ENCODE peak calls at places on chromosome 9, in eight cellular contexts. W is stomach, Q is foreskin fibroblast, A is Calu3, F is spleen, M is dorsolateral prefrontal cortex, R is brain microvascular endothelial cell, J is fibroblast of lung. L is an unnamed sample.

GRCh38 chr9:32502459-32502858 is 23.5 kb downstream of the RIGI start:
- DNase-seq in W (no peak), Q (peak; percentile 63), A (peak; percentile 55), F (no peak), M (no peak), R (peak; percentile 94), J (peak; percentile 89), L (no peak)

GRCh38 chr9:93083592-93084470 is 12.2 kb upstream of the CARD19 start:
- DNase-seq in W (no peak), Q (no peak), A (no peak), F (peak; percentile 53), M (peak; percentile 12), R (no peak), J (no peak), L (no peak)

GRCh38 chr9:38033956-38034355 is 35.1 kb downstream of the SHB start:
- DNase-seq in W (no peak), Q (no peak), A (no peak), F (no peak), M (no peak), R (no peak), J (no peak), L (no peak)

GRCh38 chr9:12794024-12794799 is 19.4 kb downstream of the LURAP1L start:
- DNase-seq in W (no peak), Q (peak; percentile 54), A (no peak), F (no peak), M (no peak), R (no peak), J (no peak), L (no peak)

GRCh38 chr9:95462419-95463121 is 54.2 kb downstream of the PTCH1 start:
- DNase-seq in W (peak; percentile 74), Q (peak; percentile 90), A (no peak), F (peak; percentile 89), M (peak; percentile 81), R (peak; percentile 75), J (peak; percentile 86), L (no peak)

GRCh38 chr9:37035472-37036236 is 1.6 kb upstream of the PAX5 start:
- DNase-seq in W (no peak), Q (no peak), A (no peak), F (peak; percentile 80), M (no peak), R (no peak), J (peak; percentile 2), L (no peak)

GRCh38 chr9:104907278-104907951 is 20.5 kb downstream of the ABCA1 start:
- DNase-seq in W (no peak), Q (peak; percentile 78), A (no peak), F (no peak), M (no peak), R (peak; percentile 52), J (peak; percentile 94), L (no peak)

GRCh38 chr9:106921341-106921899 is 58.5 kb downstream of the ZNF462 start:
- DNase-seq in W (no peak), Q (no peak), A (peak; percentile 36), F (no peak), M (no peak), R (peak; percentile 77), J (peak; percentile 93), L (no peak)

GRCh38 chr9:137367506-137368430 is 55.2 kb downstream of the EXD3 start:
- DNase-seq in W (no peak), Q (no peak), A (no peak), F (peak; percentile 52), M (no peak), R (no peak), J (no peak), L (no peak)

GRCh38 chr9:137029058-137029922 is 1.3 kb upstream of the ABCA2 start:
- DNase-seq in W (peak; percentile 85), Q (peak; percentile 35), A (peak; percentile 79), F (peak; percentile 95), M (peak; percentile 83), R (peak; percentile 49), J (peak; percentile 26), L (peak; percentile 74)

GRCh38 chr9:134698587-134699342 is 57.2 kb downstream of the COL5A1 start:
- DNase-seq in W (peak; percentile 63), Q (peak; percentile 38), A (peak; percentile 60), F (peak; percentile 89), M (peak; percentile 70), R (peak; percentile 30), J (no peak), L (no peak)

GRCh38 chr9:112135706-112136105 is 39.4 kb downstream of the SUSD1 start:
- DNase-seq in W (peak; percentile 31), Q (no peak), A (no peak), F (no peak), M (no peak), R (no peak), J (peak; percentile 71), L (no peak)

GRCh38 chr9:6072865-6073264 is 57.4 kb upstream of the RANBP6 start:
- DNase-seq in W (no peak), Q (no peak), A (no peak), F (no peak), M (no peak), R (no peak), J (no peak), L (no peak)

GRCh38 chr9:93216072-93216364 is 32.1 kb downstream of the WNK2 start:
- DNase-seq in W (no peak), Q (no peak), A (no peak), F (no peak), M (no peak), R (no peak), J (no peak), L (no peak)

GRCh38 chr9:75083188-75083976 is 4.6 kb downstream of the NMRK1 start:
- DNase-seq in W (peak; percentile 62), Q (no peak), A (peak; percentile 31), F (no peak), M (peak; percentile 49), R (no peak), J (no peak), L (no peak)

GRCh38 chr9:74729129-74729710 is 158.5 kb downstream of the TRPM6 start:
- DNase-seq in W (no peak), Q (no peak), A (no peak), F (no peak), M (no peak), R (no peak), J (peak; percentile 26), L (no peak)

GRCh38 chr9:128409998-128410397 is 10.7 kb upstream of the CERCAM start:
- DNase-seq in W (no peak), Q (peak; percentile 21), A (no peak), F (no peak), M (peak; percentile 67), R (peak; percentile 54), J (peak; percentile 49), L (no peak)
- TF ChIP-seq CTCF in W (no peak), Q (peak; percentile 40), A (no peak), F (no peak), M (peak; percentile 18), R (peak; percentile 68), J (peak; percentile 39), L (no peak)

GRCh38 chr9:108272350-108272899 is 583.4 kb downstream of the ACTL7B start:
- DNase-seq in W (peak; percentile 62), Q (peak; percentile 50), A (peak; percentile 66), F (no peak), M (peak; percentile 50), R (peak; percentile 18), J (peak; percentile 24), L (no peak)
- TF ChIP-seq CTCF in W (peak; percentile 40), Q (peak; percentile 43), A (peak; percentile 49), F (peak; percentile 33), M (peak; percentile 58), R (peak; percentile 77), J (peak; percentile 69), L (no peak)

GRCh38 chr9:121735065-121735791 is 83.8 kb downstream of the DAB2IP start:
- DNase-seq in W (no peak), Q (peak; percentile 53), A (peak; percentile 60), F (no peak), M (no peak), R (peak; percentile 85), J (peak; percentile 72), L (no peak)
- TF ChIP-seq CTCF in W (no peak), Q (peak; percentile 78), A (peak; percentile 40), F (no peak), M (peak; percentile 31), R (peak; percentile 89), J (peak; percentile 72), L (no peak)

GRCh38 chr9:129124507-129125069 is 13.4 kb downstream of the PTPA start:
- DNase-seq in W (no peak), Q (no peak), A (no peak), F (no peak), M (no peak), R (no peak), J (no peak), L (no peak)
- TF ChIP-seq CTCF in W (no peak), Q (no peak), A (no peak), F (no peak), M (no peak), R (no peak), J (no peak), L (no peak)